ENCODE peak calls at places on chromosomes 12 and 14, in six cellular contexts. P, M, B, W, E and K are unnamed samples.

GRCh38 chr14:65703996-65704395 is 291.5 kb downstream of the FUT8 start:
- DNase-seq in P (no peak), M (no peak), B (no peak), W (no peak), E (peak), K (peak)

GRCh38 chr12:103799504-103800251 is 41.4 kb downstream of the NT5DC3 start:
- DNase-seq in P (peak), M (no peak), B (no peak), W (no peak), E (peak), K (peak)

GRCh38 chr12:13167226-13167625 is 29.3 kb upstream of the EMP1 start:
- DNase-seq in P (no peak), M (no peak), B (peak), W (no peak), E (no peak), K (peak)

GRCh38 chr12:110068654-110069053 is 20.3 kb upstream of the C12orf76 start:
- DNase-seq in P (no peak), M (no peak), B (no peak), W (no peak), E (no peak), K (no peak)

GRCh38 chr12:68808388-68809189 is 612 bp downstream of the MDM2 start:
- DNase-seq in P (peak), M (peak), B (peak), W (peak), E (peak), K (peak)

GRCh38 chr12:93918262-93918661 is 230.1 kb upstream of the PLXNC1 start:
- DNase-seq in P (peak), M (no peak), B (no peak), W (no peak), E (peak), K (peak)

GRCh38 chr12:94079965-94080683 is 68.3 kb upstream of the PLXNC1 start:
- DNase-seq in P (no peak), M (no peak), B (no peak), W (no peak), E (no peak), K (no peak)

GRCh38 chr14:96316087-96316486 is 47.1 kb downstream of the ATG2B start:
- DNase-seq in P (no peak), M (no peak), B (no peak), W (no peak), E (peak), K (no peak)

GRCh38 chr12:93518725-93519124 is 51.4 kb downstream of the MRPL42 start:
- DNase-seq in P (peak), M (no peak), B (peak), W (no peak), E (peak), K (peak)

GRCh38 chr14:91961297-91962220 is 14.1 kb upstream of the FBLN5 start:
- DNase-seq in P (no peak), M (no peak), B (no peak), W (no peak), E (peak), K (no peak)

GRCh38 chr14:68689426-68689825 is 103.4 kb downstream of the ZFP36L1 start:
- DNase-seq in P (no peak), M (no peak), B (no peak), W (peak), E (no peak), K (no peak)

GRCh38 chr12:51683763-51684357 is 92.8 kb downstream of the SCN8A start:
- DNase-seq in P (no peak), M (no peak), B (no peak), W (no peak), E (peak), K (peak)

GRCh38 chr14:60093606-60094005 is 1.9 kb downstream of the PCNX4 start:
- DNase-seq in P (no peak), M (no peak), B (no peak), W (no peak), E (peak), K (peak)

GRCh38 chr12:116432321-116432750 is 126.8 kb upstream of the MAP1LC3B2 start:
- DNase-seq in P (no peak), M (no peak), B (no peak), W (no peak), E (peak), K (peak)

GRCh38 chr14:99123208-99123870 is 148.7 kb downstream of the BCL11B start:
- DNase-seq in P (no peak), M (no peak), B (no peak), W (no peak), E (no peak), K (no peak)

GRCh38 chr14:54712371-54712998 is 145.6 kb downstream of the SAMD4A start:
- DNase-seq in P (no peak), M (no peak), B (no peak), W (no peak), E (peak), K (peak)

GRCh38 chr12:15824516-15824915 is 35.3 kb upstream of the EPS8 start:
- DNase-seq in P (no peak), M (no peak), B (no peak), W (no peak), E (no peak), K (no peak)

GRCh38 chr12:103586791-103587370 is at the start of gene STAB2:
- DNase-seq in P (no peak), M (no peak), B (no peak), W (no peak), E (no peak), K (no peak)

GRCh38 chr14:31229638-31230229 is 22.1 kb upstream of the HECTD1 start:
- DNase-seq in P (peak), M (peak), B (peak), W (no peak), E (peak), K (peak)
- H3K4me3 ChIP-seq in P (peak), M (peak), B (no peak), W (no peak), E (peak), K (no peak)

GRCh38 chr12:95943231-95943842 is at the start of gene AMDHD1:
- DNase-seq in P (peak), M (peak), B (no peak), W (peak), E (peak), K (peak)
- TF ChIP-seq CTCF in P (peak), M (peak), B (no peak), W (no peak), E (peak), K (no peak)

GRCh38 chr12:53974084-53975018 is at the start of gene HOTAIR:
- DNase-seq in P (no peak), M (no peak), B (no peak), W (no peak), E (no peak), K (no peak)

GRCh38 chr12:53972152-53972702 is 699 bp upstream of the HOXC11 start:
- DNase-seq in P (no peak), M (no peak), B (no peak), W (no peak), E (no peak), K (no peak)

GRCh38 chr12:53972722-53973092 is 219 bp upstream of the HOXC11 start:
- DNase-seq in P (no peak), M (no peak), B (no peak), W (no peak), E (no peak), K (no peak)

GRCh38 chr12:53971686-53972085 is 1.2 kb upstream of the HOXC11 start:
- DNase-seq in P (no peak), M (no peak), B (no peak), W (no peak), E (no peak), K (no peak)

GRCh38 chr12:53973093-53974042 is at the start of gene HOXC11:
- DNase-seq in P (no peak), M (no peak), B (no peak), W (no peak), E (no peak), K (no peak)
- H3K4me3 ChIP-seq in P (no peak), M (peak), B (peak), W (peak), E (peak), K (no peak)

DNA sequence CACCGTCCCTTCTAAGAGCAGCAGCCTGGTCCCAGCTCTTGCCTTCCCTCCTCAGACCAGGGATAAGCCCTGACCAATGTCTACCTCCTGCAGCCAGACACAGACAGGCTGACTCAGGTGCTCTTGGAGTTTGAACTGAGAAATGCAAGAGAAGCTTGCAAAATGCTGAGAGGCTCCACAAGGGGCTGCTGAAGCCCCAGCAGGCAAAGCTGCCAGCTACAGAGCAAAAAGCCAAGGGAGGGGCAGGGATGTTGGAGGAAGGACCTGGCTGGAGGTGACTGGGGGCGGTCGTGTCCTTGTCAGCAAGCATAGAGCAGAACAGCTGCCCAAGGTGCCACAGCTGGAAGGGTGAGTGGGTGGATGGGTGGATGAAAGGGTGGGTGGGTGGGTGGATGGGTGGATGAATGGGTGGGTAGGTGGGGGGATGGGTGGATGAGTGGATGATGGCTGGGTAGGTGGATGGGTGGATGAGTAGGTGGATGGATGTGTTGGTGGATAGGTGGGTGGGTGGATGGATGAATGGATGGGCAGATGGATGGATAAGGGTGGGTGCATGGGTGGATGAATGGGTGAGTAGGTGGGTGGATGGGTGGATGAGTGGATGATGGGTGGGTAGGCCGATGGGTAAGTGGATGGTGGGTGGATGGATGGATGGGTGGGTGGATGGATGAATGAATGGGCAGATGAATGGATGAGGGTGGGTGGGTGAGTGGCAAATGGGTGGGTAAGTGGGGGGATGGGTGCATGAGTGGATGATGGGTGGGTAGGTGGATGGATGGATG is 4.0 kb upstream of the INF2 start:
- DNase-seq in P (no peak), M (no peak), B (no peak), W (no peak), E (no peak), K (no peak)
- TF ChIP-seq CTCF in P (peak), M (no peak), B (peak), W (no peak), E (no peak), K (no peak)

DNA sequence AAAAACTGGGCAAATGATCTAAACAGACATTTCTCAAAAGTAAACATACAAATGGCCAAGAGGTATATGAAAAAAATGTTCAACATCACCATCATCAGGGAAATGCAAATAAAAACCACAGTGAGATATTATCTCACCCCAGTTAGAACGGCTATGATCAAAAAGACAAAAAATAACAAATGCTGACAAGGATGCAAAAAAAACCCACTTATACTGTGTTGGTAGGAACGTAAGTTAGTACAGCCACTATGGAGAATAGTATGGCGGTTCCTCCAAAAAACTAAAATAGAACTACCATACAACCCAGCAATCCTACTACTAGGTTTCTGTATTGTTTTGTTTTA is 470.2 kb downstream of the RGS6 start:
- DNase-seq in P (no peak), M (no peak), B (no peak), W (no peak), E (no peak), K (no peak)
- H3K4me3 ChIP-seq in P (no peak), M (no peak), B (no peak), W (no peak), E (no peak), K (no peak)

GRCh38 chr12:6489449-6489848 is 3.6 kb downstream of the MRPL51 start:
- DNase-seq in P (no peak), M (no peak), B (no peak), W (no peak), E (no peak), K (no peak)

GRCh38 chr12:6492838-6493579 is at the start of gene MRPL51:
- DNase-seq in P (peak), M (peak), B (peak), W (peak), E (peak), K (peak)

GRCh38 chr12:6494968-6495367 is 1.1 kb downstream of the NCAPD2 start:
- DNase-seq in P (no peak), M (no peak), B (no peak), W (no peak), E (no peak), K (peak)

GRCh38 chr12:6494351-6494743 is 445 bp downstream of the NCAPD2 start:
- DNase-seq in P (peak), M (no peak), B (no peak), W (no peak), E (no peak), K (no peak)

GRCh38 chr12:6493580-6494350 is at the start of gene NCAPD2:
- DNase-seq in P (peak), M (peak), B (peak), W (peak), E (peak), K (peak)
- TF ChIP-seq CTCF in P (peak), M (peak), B (peak), W (no peak), E (peak), K (peak)